ENCODE peak calls at places on chromosomes 16 and 17, in nine cellular contexts. K is mucosa of gallbladder; S is germinal center; W is HT-29; E is dermis microvascular lymphatic vessel endothelial cell; D is HCT116; G is IMR-90; A is T follicular helper cell; T is stimulated activated CD4-positive, alpha-beta T cell treated with anti-CD3 and anti-CD28 coated beads, TNF-alpha, amount 100 ng/mL, for 48 hours. M is an unnamed sample.

GRCh38 chr17:36928450-36929125 is 8.7 kb upstream of the LHX1 start:
- DNase-seq in D (no peak), T (no peak), W (no peak), S (no peak), K (no peak), A (no peak), E (no peak), G (no peak), M (no peak)

GRCh38 chr16:22372882-22373661 is 1.3 kb downstream of the CDR2 start:
- DNase-seq in W (peak; percentile 35), K (no peak), A (no peak), T (no peak), G (no peak), S (no peak), D (no peak), E (no peak), M (peak; percentile 16)

GRCh38 chr17:72724375-72724774 is 368.1 kb downstream of the SLC39A11 start:
- DNase-seq in A (no peak), S (no peak), D (no peak), G (peak; percentile 66), E (no peak), K (no peak), W (no peak), T (no peak), M (no peak)

GRCh38 chr17:75517277-75517865 is 1.0 kb downstream of the TSEN54 start:
- DNase-seq in W (peak; percentile 71), G (no peak), K (peak; percentile 90), E (no peak), A (no peak), T (no peak), S (peak; percentile 42), D (peak; percentile 35), M (peak; percentile 24)

GRCh38 chr16:30179195-30179594 is 4.2 kb upstream of the CORO1A start:
- DNase-seq in S (no peak), W (no peak), G (no peak), A (no peak), T (no peak), E (no peak), D (no peak), K (no peak), M (no peak)

GRCh38 chr16:69709456-69710084 is 16.8 kb downstream of the NQO1 start:
- DNase-seq in T (no peak), E (peak; percentile 58), W (peak; percentile 77), G (peak; percentile 73), K (no peak), S (peak; percentile 51), D (peak; percentile 52), A (no peak), M (no peak)

GRCh38 chr16:70689970-70690905 is 4.4 kb upstream of the MTSS2 start:
- DNase-seq in S (no peak), A (no peak), G (no peak), K (no peak), T (no peak), E (no peak), W (no peak), D (no peak), M (no peak)

GRCh38 chr17:16222406-16222805 is 5.4 kb downstream of the PIGL start:
- DNase-seq in T (no peak), S (no peak), K (no peak), E (no peak), D (no peak), G (no peak), A (no peak), W (no peak), M (no peak)

GRCh38 chr17:29376667-29377268 is 13.4 kb upstream of the TAOK1 start:
- DNase-seq in A (no peak), S (no peak), E (no peak), K (peak; percentile 50), D (no peak), W (no peak), T (no peak), G (peak; percentile 92), M (no peak)

GRCh38 chr17:32783602-32784001 is 93.3 kb downstream of the MYO1D start:
- DNase-seq in W (peak; percentile 89), G (peak; percentile 66), S (peak; percentile 53), D (peak; percentile 39), A (no peak), K (no peak), E (peak; percentile 70), T (no peak), M (no peak)

GRCh38 chr16:17416461-17417221 is 54.1 kb downstream of the XYLT1 start:
- DNase-seq in G (peak; percentile 38), S (peak; percentile 90), D (no peak), W (no peak), K (peak; percentile 31), T (no peak), E (no peak), A (peak; percentile 12), M (no peak)

GRCh38 chr16:82160226-82160625 is 9.8 kb downstream of the MPHOSPH6 start:
- DNase-seq in E (no peak), A (no peak), W (no peak), T (no peak), G (no peak), K (no peak), D (no peak), S (no peak), M (no peak)

GRCh38 chr17:76593338-76593737 is 7.7 kb upstream of the ST6GALNAC2 start:
- DNase-seq in W (no peak), A (no peak), K (no peak), S (no peak), T (no peak), G (peak; percentile 31), E (no peak), D (peak; percentile 74), M (no peak)

GRCh38 chr17:71055128-71055527 is 885.8 kb downstream of the KCNJ2 start:
- DNase-seq in W (peak; percentile 5), D (no peak), S (no peak), T (no peak), A (no peak), E (no peak), G (peak; percentile 75), K (no peak), M (no peak)

GRCh38 chr17:76071497-76072148 is 694 bp downstream of the SRP68 start:
- DNase-seq in K (no peak), A (no peak), T (no peak), E (no peak), W (no peak), S (no peak), G (no peak), D (no peak), M (no peak)

GRCh38 chr17:78329263-78330059 is 30.4 kb downstream of the SOCS3 start:
- DNase-seq in W (peak; percentile 22), T (no peak), G (peak; percentile 77), E (no peak), A (no peak), S (no peak), D (peak; percentile 76), K (no peak), M (no peak)

GRCh38 chr17:42679492-42680330 is 1.9 kb downstream of the CCR10 start:
- DNase-seq in D (no peak), T (peak; percentile 55), S (peak; percentile 84), G (peak; percentile 75), E (peak; percentile 63), A (peak; percentile 57), W (peak; percentile 86), K (peak; percentile 78), M (peak; percentile 84)

GRCh38 chr17:76447931-76448652 is 4.9 kb downstream of the UBE2O start:
- DNase-seq in W (no peak), G (peak; percentile 41), K (no peak), D (no peak), E (no peak), T (no peak), S (no peak), A (no peak), M (no peak)

GRCh38 chr16:83692224-83692623 is 115.6 kb upstream of the HSBP1 start:
- DNase-seq in A (no peak), W (no peak), E (no peak), D (no peak), S (no peak), T (no peak), G (no peak), K (no peak), M (no peak)

GRCh38 chr17:31564291-31564690 is 172.8 kb downstream of the RAB11FIP4 start:
- DNase-seq in G (no peak), E (no peak), K (no peak), T (no peak), W (no peak), D (no peak), A (no peak), S (no peak), M (no peak)

GRCh38 chr17:62792122-62792800 is 15.9 kb downstream of the MARCHF10 start:
- DNase-seq in E (no peak), D (peak; percentile 61), G (peak; percentile 100), K (peak; percentile 72), S (no peak), A (no peak), T (no peak), W (no peak), M (no peak)

GRCh38 chr16:4574919-4575705 is 19.0 kb downstream of the C16orf96 start:
- DNase-seq in W (no peak), T (no peak), A (no peak), K (no peak), S (no peak), D (no peak), E (no peak), G (no peak), M (no peak)

GRCh38 chr16:67339453-67339852 is 12.8 kb downstream of the LRRC36 start:
- DNase-seq in S (no peak), G (peak; percentile 60), D (peak; percentile 18), K (no peak), E (peak; percentile 17), A (no peak), T (no peak), W (peak; percentile 25), M (no peak)

GRCh38 chr16:47687694-47688093 is 226.6 kb downstream of the PHKB start:
- DNase-seq in S (no peak), T (no peak), A (no peak), D (no peak), E (no peak), G (peak; percentile 15), K (no peak), W (no peak), M (no peak)

GRCh38 chr17:73192894-73193701 is at the start of gene COG1:
- DNase-seq in D (peak; percentile 76), T (peak; percentile 60), K (peak; percentile 83), W (peak; percentile 91), G (peak; percentile 84), A (peak; percentile 78), E (peak; percentile 67), S (peak; percentile 96), M (peak; percentile 85)

GRCh38 chr16:89133457-89134127 is 38.0 kb upstream of the CDH15 start:
- DNase-seq in S (no peak), T (no peak), W (no peak), G (no peak), K (no peak), A (no peak), D (no peak), E (no peak), M (no peak)

GRCh38 chr17:48642843-48643696 is 16.9 kb upstream of the HOXB9 start:
- DNase-seq in T (no peak), E (no peak), A (no peak), W (peak; percentile 63), G (no peak), D (no peak), S (no peak), K (no peak), M (no peak)

GRCh38 chr16:35492225-35492624 is 2032.8 kb downstream of the TP53TG3F start:
- DNase-seq in E (no peak), K (no peak), S (no peak), D (no peak), A (no peak), G (no peak), T (no peak), W (no peak), M (no peak)

GRCh38 chr16:56897026-56897799 is 32.2 kb downstream of the SLC12A3 start:
- DNase-seq in A (no peak), W (no peak), E (no peak), D (no peak), T (no peak), G (no peak), S (no peak), K (no peak), M (no peak)

GRCh38 chr17:70622382-70623260 is 453.3 kb downstream of the KCNJ2 start:
- DNase-seq in E (no peak), K (peak; percentile 40), A (no peak), D (peak; percentile 38), G (peak; percentile 18), T (no peak), S (no peak), W (no peak), M (peak; percentile 24)

GRCh38 chr16:68401871-68402747 is 46.2 kb downstream of the SMPD3 start:
- DNase-seq in S (no peak), T (no peak), E (no peak), G (peak; percentile 68), W (no peak), D (no peak), K (no peak), A (no peak), M (no peak)